ENCODE peak calls at places on chromosomes 16 and 17, in five cellular contexts. Y, G, Z, M and U are unnamed samples.

GRCh38 chr17:67289174-67289876 is 44.3 kb upstream of the HELZ start:
- DNase-seq in Y (no peak), G (peak; percentile 87), Z (no peak), M (no peak), U (no peak)

GRCh38 chr16:89923640-89924297 is 627 bp downstream of the TUBB3 start:
- DNase-seq in Y (no peak), G (no peak), Z (no peak), M (no peak), U (no peak)

GRCh38 chr17:78995761-78996451 is 13.7 kb downstream of the CANT1 start:
- DNase-seq in Y (no peak), G (no peak), Z (no peak), M (no peak), U (no peak)

GRCh38 chr17:3944485-3945388 is 19.5 kb downstream of the ATP2A3 start:
- DNase-seq in Y (peak; percentile 15), G (peak; percentile 76), Z (no peak), M (peak; percentile 37), U (no peak)

GRCh38 chr16:27221576-27222498 is 18.5 kb downstream of the KDM8 start:
- DNase-seq in Y (no peak), G (peak; percentile 52), Z (no peak), M (no peak), U (no peak)

GRCh38 chr16:3789375-3790067 is 72.2 kb upstream of the TRAP1 start:
- DNase-seq in Y (no peak), G (no peak), Z (no peak), M (no peak), U (no peak)

GRCh38 chr16:72480926-72481325 is 309.0 kb upstream of the PMFBP1 start:
- DNase-seq in Y (no peak), G (no peak), Z (no peak), M (no peak), U (no peak)

GRCh38 chr16:839643-840408 is 39.3 kb upstream of the GNG13 start:
- DNase-seq in Y (no peak), G (no peak), Z (no peak), M (no peak), U (no peak)

GRCh38 chr17:66301864-66302741 is at the start of gene PRKCA:
- DNase-seq in Y (peak; percentile 52), G (peak; percentile 82), Z (no peak), M (peak; percentile 72), U (no peak)

GRCh38 chr16:88978608-88979346 is 1.8 kb upstream of the CBFA2T3 start:
- DNase-seq in Y (no peak), G (no peak), Z (no peak), M (no peak), U (no peak)

GRCh38 chr17:16953841-16954240 is 18.1 kb downstream of the TNFRSF13B start:
- DNase-seq in Y (no peak), G (no peak), Z (no peak), M (no peak), U (no peak)

GRCh38 chr17:32746698-32747097 is 130.2 kb downstream of the MYO1D start:
- DNase-seq in Y (no peak), G (no peak), Z (no peak), M (no peak), U (no peak)

GRCh38 chr16:74749291-74750055 is 25.1 kb downstream of the FA2H start:
- DNase-seq in Y (no peak), G (no peak), Z (no peak), M (no peak), U (no peak)

GRCh38 chr16:30535106-30535776 is 583 bp upstream of the ZNF747 start:
- DNase-seq in Y (no peak), G (peak; percentile 34), Z (no peak), M (no peak), U (no peak)

GRCh38 chr16:67805718-67806427 is 487 bp downstream of the RANBP10 start:
- DNase-seq in Y (no peak), G (peak; percentile 30), Z (no peak), M (peak; percentile 6), U (no peak)

GRCh38 chr16:88290850-88291830 is 91.6 kb upstream of the ZNF469 start:
- DNase-seq in Y (no peak), G (no peak), Z (no peak), M (no peak), U (no peak)

GRCh38 chr16:48627148-48627547 is 17.2 kb upstream of the N4BP1 start:
- DNase-seq in Y (no peak), G (no peak), Z (no peak), M (no peak), U (no peak)

GRCh38 chr16:3922241-3922640 is 41.7 kb upstream of the CREBBP start:
- DNase-seq in Y (no peak), G (no peak), Z (no peak), M (no peak), U (no peak)

GRCh38 chr17:48215583-48216139 is 108.1 kb downstream of the SNX11 start:
- DNase-seq in Y (no peak), G (no peak), Z (no peak), M (no peak), U (no peak)

GRCh38 chr17:77002103-77003045 is 134.2 kb downstream of the MGAT5B start:
- DNase-seq in Y (no peak), G (no peak), Z (no peak), M (no peak), U (peak; percentile 89)

GRCh38 chr17:22272363-22273146 is 580.2 kb downstream of the KCNJ18 start:
- DNase-seq in Y (no peak), G (no peak), Z (no peak), M (no peak), U (no peak)

GRCh38 chr17:63095459-63095858 is 129.4 kb downstream of the TANC2 start:
- DNase-seq in Y (no peak), G (no peak), Z (no peak), M (no peak), U (no peak)

GRCh38 chr17:2025622-2026309 is 632 bp upstream of the RTN4RL1 start:
- DNase-seq in Y (no peak), G (peak; percentile 84), Z (no peak), M (peak; percentile 19), U (no peak)

GRCh38 chr16:85564277-85565051 is 48.7 kb upstream of the GSE1 start:
- DNase-seq in Y (peak; percentile 17), G (no peak), Z (no peak), M (no peak), U (no peak)

GRCh38 chr16:86362155-86362849 is 148.0 kb upstream of the FOXF1 start:
- DNase-seq in Y (no peak), G (no peak), Z (no peak), M (no peak), U (no peak)

GRCh38 chr17:32920293-32920692 is 7.7 kb upstream of the TMEM98 start:
- DNase-seq in Y (no peak), G (no peak), Z (no peak), M (no peak), U (no peak)

GRCh38 chr16:30688701-30689100 is 10.3 kb upstream of the SRCAP start:
- DNase-seq in Y (no peak), G (no peak), Z (no peak), M (no peak), U (no peak)

GRCh38 chr17:68352041-68352440 is 60.7 kb downstream of the ARSG start:
- DNase-seq in Y (no peak), G (no peak), Z (no peak), M (no peak), U (no peak)

GRCh38 chr16:19400709-19401108 is 17.0 kb upstream of the TMC5 start:
- DNase-seq in Y (no peak), G (no peak), Z (no peak), M (no peak), U (no peak)

GRCh38 chr17:48871551-48872351 is 20.8 kb upstream of the ATP5MC1 start:
- DNase-seq in Y (no peak), G (peak; percentile 55), Z (no peak), M (no peak), U (no peak)

GRCh38 chr16:83908798-83909197 is 9.9 kb downstream of the MLYCD start:
- DNase-seq in Y (no peak), G (no peak), Z (no peak), M (no peak), U (no peak)

GRCh38 chr16:6672507-6672906 is 660.1 kb upstream of the RBFOX1 start:
- DNase-seq in Y (no peak), G (no peak), Z (no peak), M (no peak), U (no peak)

GRCh38 chr17:29640981-29641642 is 18.4 kb upstream of the CORO6 start:
- DNase-seq in Y (no peak), G (no peak), Z (no peak), M (no peak), U (no peak)